ENCODE peak calls at places on chromosomes 13 and 19, in nine cellular contexts. Q is GM04504; C is T47D; Y is HCEC 1CT; T is heart right ventricle; W is NCI-H1092; Z is activated CD4-positive, alpha-beta memory T cell treated with anti-CD3 and anti-CD28 coated beads, Interleukin-2, amount 10 ng/mL, durations not matched to agents 7 days and 5 days; V is neuronal stem cell; A is activated T-cell treated with anti-CD3 and anti-CD28 coated beads for 1 hour. N is an unnamed sample.

GRCh38 chr13:35388979-35389378 is 87.5 kb downstream of the MAB21L1 start:
- DNase-seq in A (no peak), C (no peak), W (no peak), Z (no peak), Q (no peak), Y (no peak), T (no peak), V (peak; percentile 2), N (no peak)

GRCh38 chr13:28623782-28624706 is 34.9 kb upstream of the POMP start:
- DNase-seq in A (no peak), Z (no peak), Q (no peak), Y (no peak), W (no peak), C (no peak), T (no peak), V (no peak), N (no peak)

GRCh38 chr19:51525731-51526130 is 5.7 kb downstream of the SIGLEC6 start:
- DNase-seq in T (no peak), C (no peak), Z (no peak), W (no peak), V (no peak), Q (no peak), Y (no peak), A (no peak), N (no peak)

GRCh38 chr19:49637865-49638350 is 2.0 kb downstream of the RRAS start:
- DNase-seq in W (no peak), Q (peak; percentile 66), C (peak; percentile 88), V (no peak), Y (peak; percentile 78), T (peak; percentile 92), Z (peak; percentile 30), A (no peak), N (peak; percentile 75)

GRCh38 chr19:5804516-5805464 is at the start of gene NRTN:
- DNase-seq in T (no peak), C (peak; percentile 59), V (peak; percentile 50), W (no peak), Y (no peak), Q (no peak), Z (peak; percentile 47), A (peak; percentile 40), N (peak; percentile 80)

GRCh38 chr19:843180-843835 is 2.5 kb downstream of the PRTN3 start:
- DNase-seq in V (no peak), T (no peak), Z (no peak), W (no peak), A (no peak), C (peak; percentile 51), Q (no peak), Y (no peak), N (no peak)

GRCh38 chr19:9953802-9954542 is 17.7 kb upstream of the OLFM2 start:
- DNase-seq in W (no peak), A (no peak), Z (no peak), Q (no peak), C (no peak), T (no peak), Y (no peak), V (no peak), N (no peak)

GRCh38 chr19:48501446-48501960 is 10.1 kb downstream of the LMTK3 start:
- DNase-seq in A (peak; percentile 45), Q (no peak), Y (no peak), V (no peak), C (peak; percentile 98), T (no peak), Z (peak; percentile 71), W (no peak), N (peak; percentile 42)

GRCh38 chr19:58056261-58056660 is 2.8 kb upstream of the ZNF135 start:
- DNase-seq in W (no peak), Q (no peak), C (no peak), A (no peak), Y (no peak), T (no peak), Z (no peak), V (no peak), N (no peak)

GRCh38 chr19:42091300-42092266 is 15.6 kb downstream of the ZNF574 start:
- DNase-seq in Z (no peak), Y (no peak), V (no peak), T (no peak), A (no peak), W (no peak), Q (no peak), C (no peak), N (no peak)

GRCh38 chr19:48844472-48844871 is 8.2 kb upstream of the HSD17B14 start:
- DNase-seq in Q (peak; percentile 46), C (peak; percentile 71), T (no peak), W (no peak), A (no peak), Y (peak; percentile 52), V (no peak), Z (no peak), N (no peak)

GRCh38 chr19:47253467-47253881 is 2.9 kb upstream of the CCDC9 start:
- DNase-seq in W (no peak), Y (peak; percentile 83), C (no peak), A (no peak), T (no peak), V (no peak), Z (no peak), Q (no peak), N (no peak)

GRCh38 chr19:45123440-45123850 is 30.5 kb downstream of the PPP1R37 start:
- DNase-seq in C (peak; percentile 94), V (no peak), A (no peak), Y (no peak), T (no peak), W (no peak), Z (no peak), Q (no peak), N (no peak)

N was measured in 8988T.